ENCODE peak calls at places on chromosomes 1 and 21, in five cellular contexts. T, L, Q, F and B are unnamed samples.
A peak's percentile ranks its signal among the peaks of the same experiment; 100 is the strongest.

GRCh38 chr1:1118893-1119220 is 3.0 kb upstream of the C1orf159 start:
- DNase-seq in T (no peak), L (no peak), Q (no peak), F (no peak), B (no peak)

GRCh38 chr1:25732821-25733220 is 67.2 kb upstream of the SELENON start:
- DNase-seq in T (no peak), L (no peak), Q (no peak), F (no peak), B (no peak)

GRCh38 chr1:10251325-10252103 is 41.1 kb downstream of the KIF1B start:
- DNase-seq in T (peak; percentile 37), L (peak; percentile 38), Q (no peak), F (no peak), B (no peak)

GRCh38 chr1:115184951-115185331 is 95.6 kb upstream of the TSPAN2 start:
- DNase-seq in T (peak; percentile 52), L (no peak), Q (no peak), F (no peak), B (peak; percentile 52)

GRCh38 chr1:209838537-209838936 is 10.8 kb downstream of the UTP25 start:
- DNase-seq in T (no peak), L (no peak), Q (no peak), F (no peak), B (no peak)

GRCh38 chr21:37688952-37689659 is 227.2 kb downstream of the KCNJ6 start:
- DNase-seq in T (no peak), L (no peak), Q (no peak), F (no peak), B (no peak)

GRCh38 chr1:57485643-57486042 is 61.8 kb upstream of the DAB1 start:
- DNase-seq in T (peak; percentile 71), L (no peak), Q (peak; percentile 56), F (no peak), B (no peak)

GRCh38 chr1:13830616-13831280 is 130.8 kb downstream of the PRDM2 start:
- DNase-seq in T (no peak), L (no peak), Q (peak; percentile 69), F (no peak), B (no peak)

GRCh38 chr1:201456499-201457309 is 12.3 kb downstream of the PHLDA3 start:
- DNase-seq in T (peak; percentile 98), L (no peak), Q (peak; percentile 96), F (no peak), B (peak; percentile 89)

GRCh38 chr1:47875831-47876586 is 121.2 kb downstream of the TRABD2B start:
- DNase-seq in T (no peak), L (no peak), Q (peak; percentile 39), F (no peak), B (peak; percentile 64)

GRCh38 chr1:42952353-42953001 is 6.2 kb downstream of the SLC2A1 start:
- DNase-seq in T (no peak), L (peak; percentile 87), Q (no peak), F (no peak), B (no peak)

GRCh38 chr1:239538244-239538988 is 152.0 kb downstream of the CHRM3 start:
- DNase-seq in T (no peak), L (no peak), Q (peak; percentile 11), F (no peak), B (no peak)

GRCh38 chr1:55284856-55285255 is 69.7 kb upstream of the USP24 start:
- DNase-seq in T (peak; percentile 81), L (peak; percentile 27), Q (peak; percentile 72), F (no peak), B (no peak)

GRCh38 chr1:206503591-206504362 is 3.6 kb upstream of the RASSF5 start:
- DNase-seq in T (peak; percentile 98), L (no peak), Q (peak; percentile 94), F (peak; percentile 80), B (peak; percentile 96)

GRCh38 chr1:159983681-159984080 is 29.6 kb upstream of the SLAMF9 start:
- DNase-seq in T (no peak), L (no peak), Q (no peak), F (no peak), B (peak; percentile 17)

GRCh38 chr1:217188280-217189235 is 442.3 kb downstream of the GPATCH2 start:
- DNase-seq in T (peak; percentile 2), L (no peak), Q (peak; percentile 54), F (no peak), B (no peak)

GRCh38 chr1:156860639-156861423 is at the start of gene NTRK1:
- DNase-seq in T (no peak), L (peak; percentile 74), Q (peak; percentile 25), F (peak; percentile 72), B (no peak)

GRCh38 chr1:2475571-2475970 is 518 bp upstream of the PLCH2 start:
- DNase-seq in T (no peak), L (no peak), Q (no peak), F (no peak), B (no peak)

GRCh38 chr1:193786041-193786440 is 599.6 kb upstream of the B3GALT2 start:
- DNase-seq in T (no peak), L (no peak), Q (no peak), F (no peak), B (no peak)